ENCODE peak calls at places on chromosome 13, in nine cellular contexts. N is H1, B is sigmoid colon, G is prostate gland, O is breast epithelium, E is GM23338, F is K562, M is GM12891, T is transverse colon. C is an unnamed sample.

GRCh38 chr13:101455863-101456262 is 3.4 kb downstream of the ITGBL1 start:
- DNase-seq in M (no peak), T (no peak), B (no peak), N (no peak), F (no peak), E (peak), G (no peak), O (no peak), C (no peak)

GRCh38 chr13:106753241-106753640 is 185.3 kb upstream of the ARGLU1 start:
- DNase-seq in E (no peak), G (no peak), N (no peak), T (no peak), M (no peak), F (no peak), O (no peak), B (no peak), C (no peak)

GRCh38 chr13:75870397-75870801 is 234.3 kb downstream of the LMO7 start:
- DNase-seq in G (no peak), F (peak), M (no peak), B (no peak), T (no peak), O (no peak), E (peak), N (no peak), C (no peak)

GRCh38 chr13:110828705-110829104 is 86.2 kb downstream of the ANKRD10 start:
- DNase-seq in F (no peak), G (no peak), T (no peak), M (no peak), N (no peak), B (no peak), E (no peak), O (no peak), C (no peak)

GRCh38 chr13:63501702-63502101 is 2086.1 kb upstream of the PCDH20 start:
- DNase-seq in F (no peak), B (no peak), G (no peak), O (no peak), M (no peak), E (no peak), T (no peak), N (no peak), C (no peak)

GRCh38 chr13:68107667-68108066 is 877.5 kb upstream of the PCDH9 start:
- DNase-seq in F (no peak), B (no peak), M (no peak), N (no peak), T (no peak), O (no peak), E (no peak), G (no peak), C (no peak)

GRCh38 chr13:95624020-95624419 is 20.5 kb downstream of the DZIP1 start:
- DNase-seq in B (no peak), N (no peak), F (peak), O (no peak), M (no peak), G (no peak), E (peak), T (no peak), C (no peak)

GRCh38 chr13:91722267-91722884 is 324.0 kb downstream of the GPC5 start:
- DNase-seq in O (no peak), N (no peak), M (no peak), F (peak), E (peak), B (no peak), G (no peak), T (no peak), C (no peak)

GRCh38 chr13:114286808-114287207 is 5.4 kb downstream of the UPF3A start:
- DNase-seq in N (no peak), G (no peak), M (no peak), F (no peak), E (no peak), O (no peak), B (no peak), T (no peak), C (no peak)

GRCh38 chr13:48939728-48940127 is 36.0 kb upstream of the FNDC3A start:
- DNase-seq in G (no peak), N (no peak), E (no peak), O (no peak), F (no peak), M (no peak), B (no peak), T (no peak), C (no peak)

GRCh38 chr13:47033216-47033615 is 136.4 kb upstream of the HTR2A start:
- DNase-seq in E (no peak), B (no peak), T (no peak), G (no peak), M (no peak), O (no peak), N (no peak), F (no peak), C (no peak)

GRCh38 chr13:66405908-66406802 is 824.0 kb downstream of the PCDH9 start:
- DNase-seq in N (no peak), M (no peak), F (no peak), B (no peak), G (peak), E (no peak), T (no peak), O (peak), C (no peak)

GRCh38 chr13:21079761-21080730 is 18.7 kb upstream of the LATS2 start:
- DNase-seq in F (no peak), E (no peak), B (no peak), N (no peak), O (no peak), T (no peak), G (no peak), M (no peak), C (no peak)

GRCh38 chr13:73870970-73871935 is 263.0 kb downstream of the KLF12 start:
- DNase-seq in T (no peak), N (no peak), B (no peak), E (peak), G (no peak), M (no peak), F (no peak), O (no peak), C (no peak)

GRCh38 chr13:51330741-51331140 is 8.8 kb upstream of the SERPINE3 start:
- DNase-seq in F (no peak), N (no peak), E (no peak), M (no peak), O (peak), G (no peak), B (no peak), T (no peak), C (no peak)

GRCh38 chr13:40109324-40109958 is 454.0 kb downstream of the COG6 start:
- DNase-seq in G (no peak), E (no peak), F (no peak), N (no peak), M (no peak), T (no peak), B (no peak), O (no peak), C (no peak)

GRCh38 chr13:40878321-40878720 is 88.9 kb downstream of the SLC25A15 start:
- DNase-seq in M (no peak), T (no peak), N (no peak), E (no peak), G (no peak), F (no peak), O (no peak), B (no peak), C (no peak)

GRCh38 chr13:48078251-48078656 is 16.6 kb downstream of the MED4 start:
- DNase-seq in M (peak), E (peak), G (no peak), F (no peak), N (no peak), B (no peak), T (peak), O (no peak), C (no peak)

GRCh38 chr13:30292325-30292724 is 15.0 kb downstream of the KATNAL1 start:
- DNase-seq in B (no peak), F (no peak), T (no peak), N (no peak), G (no peak), M (no peak), O (no peak), E (peak), C (no peak)

GRCh38 chr13:57933606-57934005 is 302.1 kb downstream of the PCDH17 start:
- DNase-seq in E (no peak), M (no peak), O (no peak), F (no peak), G (no peak), B (no peak), T (no peak), N (no peak), C (no peak)

GRCh38 chr13:97058417-97058816 is 64.1 kb upstream of the OXGR1 start:
- DNase-seq in G (no peak), F (no peak), N (no peak), E (no peak), M (no peak), O (no peak), T (no peak), B (no peak), C (no peak)

GRCh38 chr13:97125051-97125809 is 96.9 kb upstream of the MBNL2 start:
- DNase-seq in T (no peak), B (peak), E (peak), F (no peak), N (no peak), M (no peak), G (no peak), O (no peak), C (no peak)

GRCh38 chr13:39039033-39039432 is 777 bp downstream of the NHLRC3 start:
- DNase-seq in O (no peak), T (no peak), N (no peak), E (no peak), G (no peak), B (no peak), F (no peak), M (no peak), C (no peak)

GRCh38 chr13:52830946-52831345 is 17.5 kb downstream of the PCDH8 start:
- DNase-seq in G (no peak), B (no peak), E (no peak), T (no peak), O (no peak), N (no peak), F (no peak), M (no peak), C (no peak)

GRCh38 chr13:33639640-33640080 is 178.3 kb upstream of the RFC3 start:
- DNase-seq in E (no peak), G (no peak), O (no peak), T (no peak), F (no peak), N (no peak), B (no peak), M (no peak), C (no peak)

GRCh38 chr13:47337781-47338507 is 441.1 kb upstream of the HTR2A start:
- DNase-seq in N (no peak), M (no peak), F (no peak), O (no peak), G (no peak), T (no peak), B (no peak), E (peak), C (no peak)

GRCh38 chr13:32426981-32427851 is 714 bp downstream of the N4BP2L1 start:
- DNase-seq in F (no peak), E (peak), G (peak), O (peak), M (no peak), N (no peak), B (peak), T (peak), C (no peak)

GRCh38 chr13:39129253-39129652 is 91.0 kb downstream of the NHLRC3 start:
- DNase-seq in G (no peak), B (no peak), E (no peak), T (no peak), F (no peak), N (no peak), M (no peak), O (no peak), C (no peak)

DNA sequence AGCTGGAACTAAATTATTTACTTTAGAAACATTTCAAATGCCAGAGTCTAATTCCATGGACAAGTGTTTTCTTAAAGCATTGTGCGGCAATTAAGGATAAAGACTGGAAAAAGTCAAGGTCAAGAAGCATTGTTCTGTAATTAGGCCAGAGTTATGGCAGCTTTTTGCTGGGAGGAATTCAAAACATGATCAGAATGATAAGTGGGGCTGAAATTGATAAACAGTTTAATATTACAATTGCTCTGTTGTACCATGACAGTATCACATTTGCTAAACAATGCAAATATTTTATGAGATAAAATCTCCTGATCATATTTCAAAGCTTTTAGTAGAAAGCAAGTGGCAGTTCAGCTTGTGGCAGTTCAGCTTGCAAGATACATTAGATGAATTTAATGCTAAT is 513.7 kb downstream of the GPC6 start:
- DNase-seq in G (no peak), M (no peak), F (no peak), B (no peak), N (no peak), E (no peak), T (no peak), O (no peak), C (no peak)
- TF ChIP-seq POLR2AphosphoS5 in G (no peak), M (no peak), F (no peak), B (no peak), N (no peak), E (no peak), T (no peak), O (no peak), C (no peak)

GRCh38 chr13:23500858-23501257 is 67.4 kb upstream of the SACS start:
- DNase-seq in O (no peak), F (no peak), T (no peak), N (no peak), G (no peak), E (no peak), M (no peak), B (no peak), C (no peak)

GRCh38 chr13:23506071-23506820 is 64.0 kb upstream of the TNFRSF19 start:
- DNase-seq in O (no peak), T (no peak), E (no peak), M (no peak), B (no peak), N (no peak), G (no peak), F (no peak), C (no peak)

GRCh38 chr13:23506821-23507210 is 63.4 kb upstream of the TNFRSF19 start:
- DNase-seq in M (no peak), T (no peak), O (no peak), N (no peak), E (no peak), F (no peak), G (no peak), B (no peak), C (no peak)

GRCh38 chr13:23505007-23505406 is 65.2 kb upstream of the TNFRSF19 start:
- DNase-seq in F (no peak), M (no peak), B (no peak), E (no peak), N (no peak), O (no peak), T (no peak), G (no peak), C (no peak)

GRCh38 chr13:23504188-23504587 is 66.0 kb upstream of the TNFRSF19 start:
- DNase-seq in M (no peak), G (no peak), B (no peak), E (no peak), O (no peak), N (no peak), T (no peak), F (no peak), C (no peak)
- TF ChIP-seq POLR2AphosphoS5 in M (no peak), G (no peak), B (no peak), E (no peak), O (no peak), N (no peak), T (no peak), F (no peak), C (no peak)

DNA sequence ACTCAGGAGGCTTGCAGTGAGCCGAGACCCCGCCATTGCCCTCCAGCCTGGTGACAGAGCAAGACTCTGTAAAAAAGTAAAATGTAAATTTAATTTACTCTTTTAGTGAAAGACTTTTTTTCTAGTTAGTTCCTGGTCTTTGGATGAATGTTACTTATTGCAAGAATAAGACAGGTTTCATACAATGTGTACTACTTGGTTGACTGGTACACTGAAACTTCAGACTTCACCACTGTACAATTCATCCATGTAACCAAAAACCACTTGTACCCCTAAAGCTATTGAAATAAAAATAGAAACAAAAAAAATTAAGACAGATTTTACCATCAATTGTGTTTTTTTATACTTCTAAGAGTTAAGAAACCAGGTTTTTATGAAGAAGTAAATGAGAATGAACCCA is 35.5 kb downstream of the GPALPP1 start:
- DNase-seq in G (no peak), N (no peak), T (no peak), O (no peak), M (no peak), B (no peak), E (no peak), F (no peak), C (no peak)
- TF ChIP-seq POLR2AphosphoS5 in G (no peak), N (no peak), T (no peak), O (no peak), M (no peak), B (no peak), E (no peak), F (no peak), C (no peak)

DNA sequence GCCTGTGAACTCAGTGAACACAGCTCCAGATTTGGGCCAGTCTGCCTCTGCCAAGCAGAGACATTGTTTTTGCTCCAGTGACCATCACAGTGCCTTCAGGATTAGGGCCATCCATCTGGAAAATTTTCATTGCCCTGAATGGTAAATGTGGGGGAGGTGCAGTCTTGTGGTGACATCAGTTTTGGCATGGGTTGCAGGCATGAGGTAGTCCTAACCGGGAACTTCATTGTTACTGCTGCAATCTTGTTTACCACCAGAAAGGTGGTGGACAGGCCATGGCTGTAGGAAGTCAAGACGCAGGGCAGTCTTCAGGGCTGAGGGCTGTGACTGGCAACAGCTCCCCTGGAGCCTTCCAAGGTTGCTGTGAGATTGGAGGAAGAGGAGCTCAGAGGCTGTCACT is 55.2 kb downstream of the SPATA13 start:
- DNase-seq in T (no peak), F (no peak), B (no peak), G (peak), O (peak), M (no peak), E (no peak), N (no peak), C (no peak)
- TF ChIP-seq POLR2AphosphoS5 in T (no peak), F (no peak), B (no peak), G (peak), O (peak), M (no peak), E (no peak), N (no peak), C (no peak)